ENCODE peak calls at places on chromosome 9, in eight cellular contexts. Y is uterus; S is heart left ventricle; E is colonic mucosa; O is BJ; V is dorsolateral prefrontal cortex; R is right atrium auricular region; I is CD4-positive, alpha-beta T cell. W is an unnamed sample. For H3K27me3, the result is how much of the 10 kb centered on the place peaks cover.

GRCh38 chr9:32581512-32582143 is 8.7 kb upstream of the NDUFB6 start:
- DNase-seq in Y (peak), R (no peak), S (no peak), V (no peak), I (no peak), O (no peak), E (peak), W (peak)

GRCh38 chr9:108775901-108776306 is 79.9 kb downstream of the ACTL7B start:
- DNase-seq in E (no peak), R (no peak), S (no peak), Y (no peak), O (no peak), I (no peak), V (no peak), W (no peak)

GRCh38 chr9:4980046-4980727 is 4.9 kb upstream of the JAK2 start:
- DNase-seq in Y (no peak), O (no peak), E (no peak), R (no peak), I (no peak), V (no peak), S (no peak), W (no peak)

GRCh38 chr9:16246785-16247184 is 623.7 kb downstream of the BNC2 start:
- DNase-seq in V (no peak), S (no peak), Y (no peak), I (no peak), O (no peak), R (no peak), E (no peak), W (no peak)

GRCh38 chr9:75889977-75890540 is 414 bp upstream of the PCSK5 start:
- DNase-seq in S (peak), I (no peak), Y (peak), O (no peak), R (peak), V (no peak), E (peak), W (peak)

GRCh38 chr9:33076031-33076359 is 479 bp downstream of the SMU1 start:
- DNase-seq in O (no peak), S (no peak), R (no peak), Y (no peak), E (no peak), V (no peak), I (no peak), W (no peak)

GRCh38 chr9:81344366-81344765 is 345.0 kb downstream of the TLE1 start:
- DNase-seq in Y (no peak), V (no peak), I (no peak), E (no peak), R (no peak), O (no peak), S (no peak), W (no peak)

GRCh38 chr9:84207443-84208032 is 133.0 kb downstream of the SLC28A3 start:
- DNase-seq in V (no peak), Y (no peak), S (no peak), E (no peak), O (no peak), R (no peak), I (no peak), W (no peak)

GRCh38 chr9:115369322-115369957 is 251.5 kb upstream of the TNC start:
- DNase-seq in I (no peak), O (peak), V (no peak), E (no peak), Y (no peak), S (peak), R (no peak), W (no peak)

GRCh38 chr9:135137398-135137832 is 49.9 kb downstream of the OLFM1 start:
- DNase-seq in I (no peak), V (no peak), Y (no peak), E (no peak), R (no peak), S (no peak), O (no peak), W (no peak)

GRCh38 chr9:36625006-36625600 is 52.4 kb downstream of the MELK start:
- DNase-seq in I (no peak), Y (no peak), V (no peak), R (peak), S (peak), O (no peak), E (no peak), W (no peak)

GRCh38 chr9:134689320-134690181 is 47.9 kb downstream of the COL5A1 start:
- DNase-seq in I (no peak), O (no peak), R (peak), V (peak), E (peak), Y (peak), S (peak), W (no peak)

GRCh38 chr9:2181794-2182193 is 166.6 kb downstream of the SMARCA2 start:
- DNase-seq in O (no peak), Y (no peak), S (peak), R (no peak), V (no peak), I (no peak), E (no peak), W (peak)

GRCh38 chr9:27489087-27489876 is 34.8 kb upstream of the IFNK start:
- DNase-seq in I (no peak), V (no peak), R (no peak), Y (no peak), E (no peak), O (no peak), S (no peak), W (no peak)

GRCh38 chr9:2096376-2096970 is 81.3 kb downstream of the SMARCA2 start:
- DNase-seq in S (no peak), R (no peak), Y (no peak), I (no peak), V (no peak), E (no peak), O (no peak), W (no peak)

GRCh38 chr9:4297151-4297794 is 2.6 kb downstream of the GLIS3 start:
- DNase-seq in Y (peak), E (peak), O (no peak), V (no peak), I (peak), S (peak), R (peak), W (peak)

GRCh38 chr9:7982907-7983306 is 183.3 kb upstream of the DMAC1 start:
- DNase-seq in I (no peak), R (no peak), V (no peak), S (no peak), Y (no peak), E (no peak), O (no peak), W (no peak)

GRCh38 chr9:101119206-101119819 is 90.8 kb downstream of the PLPPR1 start:
- DNase-seq in E (peak), O (no peak), V (peak), S (peak), I (no peak), Y (no peak), R (no peak), W (peak)

GRCh38 chr9:8764041-8764440 is 964.5 kb upstream of the DMAC1 start:
- DNase-seq in Y (no peak), O (no peak), R (no peak), V (no peak), E (no peak), S (no peak), I (no peak), W (no peak)

GRCh38 chr9:133714606-133715294 is 23.4 kb downstream of the SARDH start:
- DNase-seq in O (no peak), R (peak), Y (peak), I (no peak), E (no peak), V (no peak), S (peak), W (no peak)

GRCh38 chr9:86122309-86122708 is 23.0 kb upstream of the GOLM1 start:
- DNase-seq in E (no peak), I (no peak), Y (no peak), R (no peak), S (no peak), V (no peak), O (no peak), W (no peak)

GRCh38 chr9:123423036-123423640 is 67.1 kb downstream of the CRB2 start:
- DNase-seq in S (no peak), R (no peak), I (no peak), Y (no peak), O (no peak), E (no peak), V (no peak), W (no peak)

GRCh38 chr9:110192531-110193326 is 15.2 kb downstream of the C9orf152 start:
- DNase-seq in E (peak), O (peak), Y (peak), V (no peak), I (no peak), R (no peak), S (no peak), W (no peak)

GRCh38 chr9:124270504-124271335 is 13.0 kb downstream of the NEK6 start:
- DNase-seq in E (peak), S (no peak), Y (no peak), R (no peak), I (no peak), O (no peak), V (no peak), W (no peak)

GRCh38 chr9:14903040-14903439 is 7.2 kb downstream of the FREM1 start:
- DNase-seq in I (no peak), Y (no peak), V (no peak), R (no peak), E (no peak), O (no peak), S (no peak), W (no peak)

GRCh38 chr9:133862585-133863041 is 124.5 kb upstream of the SARDH start:
- DNase-seq in Y (no peak), I (no peak), V (no peak), S (peak), R (peak), E (no peak), O (no peak), W (no peak)

GRCh38 chr9:88087906-88088305 is 50.4 kb downstream of the SPATA31C2 start:
- DNase-seq in O (no peak), Y (no peak), E (no peak), R (no peak), V (no peak), I (no peak), S (no peak), W (no peak)

GRCh38 chr9:86624616-86625015 is 270.4 kb upstream of the TUT7 start:
- DNase-seq in Y (no peak), I (no peak), O (no peak), E (no peak), V (no peak), R (no peak), S (no peak), W (no peak)

GRCh38 chr9:76688471-76689238 is 75.6 kb upstream of the PCA3 start:
- DNase-seq in V (no peak), S (no peak), I (no peak), O (no peak), Y (no peak), E (no peak), R (no peak), W (no peak)

GRCh38 chr9:116275418-116276295 is 122.1 kb downstream of the PAPPA start:
- DNase-seq in R (no peak), I (no peak), S (no peak), O (no peak), E (no peak), V (no peak), Y (no peak), W (no peak)

GRCh38 chr9:89116064-89116817 is 62.4 kb downstream of the SHC3 start:
- DNase-seq in V (no peak), S (no peak), O (peak), Y (no peak), I (no peak), R (no peak), E (no peak), W (no peak)

GRCh38 chr9:120698766-120699165 is 15.5 kb downstream of the MEGF9 start:
- DNase-seq in Y (no peak), E (no peak), S (no peak), O (no peak), R (no peak), V (no peak), I (no peak), W (no peak)

GRCh38 chr9:98380065-98380681 is 124.7 kb upstream of the TBC1D2 start:
- DNase-seq in S (peak), O (no peak), I (no peak), E (no peak), V (no peak), Y (no peak), R (no peak), W (no peak)

DNA sequence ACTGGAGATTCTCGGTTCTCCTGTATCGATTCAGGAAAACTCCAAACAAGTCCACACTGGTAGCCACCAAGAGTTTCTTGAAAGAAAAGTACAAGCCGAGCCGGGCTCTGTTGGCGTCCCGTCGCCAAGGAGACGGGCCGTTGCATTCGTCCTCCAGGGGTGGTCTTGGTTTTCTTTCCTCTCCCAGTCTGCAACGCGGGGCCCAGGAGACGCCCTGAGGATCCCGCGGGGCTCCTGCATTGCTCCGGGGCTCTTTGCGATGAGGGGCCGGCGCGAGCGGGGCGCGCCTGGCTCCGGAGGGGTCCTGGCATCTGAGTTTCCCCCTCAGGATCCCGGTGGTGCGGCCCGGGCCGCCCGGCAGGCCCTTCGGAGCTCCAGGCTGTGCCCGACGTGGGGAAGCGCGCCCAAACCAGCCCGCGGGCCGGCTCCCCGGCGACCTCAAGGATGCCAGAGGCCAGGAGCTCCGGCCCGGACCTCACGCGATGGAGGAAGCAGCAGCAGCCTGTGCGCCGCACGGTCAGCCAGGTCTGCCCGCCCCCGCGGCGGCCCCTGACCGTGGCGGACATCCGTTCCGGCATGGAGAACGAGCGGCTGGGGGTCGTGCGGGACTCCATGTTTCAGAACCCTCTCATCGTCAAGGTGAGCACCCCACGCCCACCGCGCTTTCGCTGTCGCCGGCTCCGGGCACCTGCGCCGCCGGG is at the start of gene CFAP77:
- DNase-seq in I (peak), V (no peak), E (peak), S (peak), R (no peak), Y (no peak), O (no peak), W (no peak)
- H3K27me3 ChIP-seq in I (under half), V (half or more), E (under half), S (under half), R (under half), Y (under half), O (under half), W (under half)

DNA sequence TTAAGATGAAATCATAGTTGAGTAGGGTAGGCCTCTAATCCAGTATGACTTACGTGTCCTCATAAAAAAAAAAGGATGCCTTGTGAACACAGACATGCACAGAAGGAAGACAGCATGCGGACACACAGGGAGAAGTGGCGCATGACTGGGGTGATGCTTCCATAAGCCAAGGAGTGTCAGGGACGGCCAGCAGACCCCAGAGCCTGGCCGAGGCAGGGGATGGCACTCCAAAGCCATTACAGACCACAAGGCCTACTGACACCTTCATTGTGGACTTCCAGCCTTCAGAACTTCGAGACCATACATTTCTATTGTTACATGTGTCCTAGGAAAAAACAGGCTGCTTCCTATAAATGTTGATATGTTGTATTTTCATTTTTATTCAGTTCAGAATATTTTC is 19.9 kb downstream of the EHMT1 start:
- DNase-seq in R (no peak), S (no peak), E (no peak), I (no peak), V (no peak), O (no peak), Y (no peak), W (no peak)
- TF ChIP-seq CTCF in R (no peak), S (no peak), E (no peak), I (no peak), V (no peak), O (no peak), Y (no peak), W (no peak)

GRCh38 chr9:132183715-132184114 is 21.9 kb downstream of the NTNG2 start:
- DNase-seq in Y (no peak), V (no peak), S (no peak), E (no peak), O (no peak), R (no peak), I (no peak), W (no peak)
- H3K27me3 ChIP-seq in Y (under half), V (under half), S (under half), E (under half), O (under half), R (under half), I (under half), W (under half)

DNA sequence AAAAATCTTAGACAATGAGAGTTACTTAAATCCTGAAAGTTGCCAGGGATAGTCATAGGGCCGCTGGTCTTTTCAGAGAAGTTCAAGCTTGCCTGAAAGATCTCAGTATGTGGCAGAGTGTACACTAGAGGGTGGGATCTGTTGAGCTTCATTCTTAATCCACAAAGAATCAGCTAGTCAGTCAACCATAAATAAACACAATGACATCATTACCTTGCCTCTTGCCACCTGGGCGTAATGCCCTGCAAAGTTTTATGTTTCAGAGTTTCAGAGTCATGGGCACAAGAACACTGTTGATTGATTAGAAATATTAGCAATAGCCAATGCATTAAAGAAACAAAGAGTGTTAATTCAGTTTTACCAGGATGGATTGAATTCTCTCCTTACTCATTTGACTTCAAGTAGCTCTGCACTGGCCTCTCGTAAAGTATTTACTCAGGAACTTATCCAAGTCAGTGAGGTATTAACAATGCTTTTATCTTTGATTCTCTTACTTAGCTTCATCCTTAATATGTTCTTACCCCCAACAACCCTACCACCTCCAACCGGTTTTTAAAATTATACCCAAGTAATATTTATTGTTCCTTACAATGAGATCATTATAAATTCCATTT is 14.3 kb upstream of the ANXA1 start:
- DNase-seq in O (no peak), S (no peak), Y (no peak), I (no peak), E (no peak), V (no peak), R (no peak), W (no peak)
- TF ChIP-seq CTCF in O (no peak), S (no peak), Y (no peak), I (no peak), E (no peak), V (no peak), R (no peak), W (no peak)

DNA sequence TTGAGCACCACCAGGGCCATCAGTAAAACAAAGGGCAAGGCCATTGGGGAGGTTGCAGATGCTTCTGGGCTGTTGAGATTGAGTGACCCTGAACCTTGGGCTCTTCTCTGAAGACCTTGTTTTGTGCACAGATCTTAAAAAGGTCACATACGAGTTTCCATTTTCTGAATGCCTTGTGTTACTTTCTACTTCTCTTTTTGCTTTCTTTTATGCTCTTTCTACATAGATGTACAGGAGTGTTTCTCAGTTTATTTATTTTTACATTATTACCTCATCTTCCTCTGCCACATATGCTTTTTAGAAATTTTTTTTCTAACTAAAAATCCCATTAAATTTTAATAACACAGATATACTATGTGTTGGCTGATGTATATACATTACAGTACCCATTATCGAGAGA is at the start of gene IFNA5:
- DNase-seq in E (no peak), S (no peak), Y (no peak), O (no peak), V (no peak), I (no peak), R (no peak), W (no peak)
- H3K27me3 ChIP-seq in E (under half), S (under half), Y (under half), O (under half), V (under half), I (under half), R (under half), W (under half)

DNA sequence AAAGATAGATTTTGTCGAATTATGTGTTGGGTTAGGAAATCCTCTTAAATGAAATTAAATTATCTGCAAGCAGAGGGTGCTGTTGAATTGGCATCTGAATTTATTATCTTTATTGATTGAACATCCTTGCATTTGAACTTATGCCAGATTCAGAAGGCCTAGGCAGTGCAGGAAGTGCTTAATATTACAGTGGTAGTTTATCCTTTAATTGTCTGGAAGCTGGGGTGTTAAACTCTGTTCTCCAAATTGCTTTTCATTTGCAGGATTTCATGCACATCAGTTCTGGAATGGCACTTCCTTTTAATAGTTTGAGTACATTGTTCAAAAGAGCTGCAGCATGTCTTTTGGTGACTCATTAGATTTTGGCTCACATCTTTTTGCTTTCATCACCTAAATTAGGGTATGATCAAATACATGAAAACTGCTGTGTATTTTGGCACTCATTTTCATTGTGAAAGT is 186.3 kb downstream of the KDM4C start:
- DNase-seq in R (no peak), O (no peak), I (no peak), S (no peak), Y (no peak), E (no peak), V (no peak), W (no peak)
- TF ChIP-seq CTCF in R (no peak), O (no peak), I (no peak), S (no peak), Y (no peak), E (no peak), V (no peak), W (peak)

GRCh38 chr9:136200424-136200823 is 4.5 kb downstream of the LHX3 start:
- DNase-seq in I (no peak), E (no peak), V (no peak), R (no peak), Y (no peak), S (no peak), O (no peak), W (no peak)
- H3K27me3 ChIP-seq in I (half or more), E (half or more), V (half or more), R (under half), Y (under half), S (half or more), O (half or more), W (under half)

DNA sequence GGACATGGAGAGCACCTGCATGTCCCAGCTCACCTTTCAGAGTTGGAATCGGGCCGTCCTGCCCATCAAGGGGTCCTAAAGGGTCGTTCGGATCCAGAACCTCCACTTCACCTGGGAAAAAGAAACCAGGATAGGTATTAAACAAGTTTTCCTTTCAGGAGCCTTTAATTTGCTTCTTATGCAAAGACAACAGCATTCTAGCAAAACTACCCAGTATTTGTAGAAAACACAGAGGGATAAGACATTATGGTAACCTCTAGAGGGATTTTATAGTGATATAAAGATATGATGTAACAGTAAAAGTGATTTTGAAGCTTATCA is 174.4 kb downstream of the ROR2 start:
- DNase-seq in S (no peak), O (no peak), E (no peak), I (no peak), R (no peak), V (no peak), Y (no peak), W (no peak)
- TF ChIP-seq CTCF in S (no peak), O (no peak), E (no peak), I (no peak), R (no peak), V (no peak), Y (no peak), W (no peak)

W was measured in DND-41.